ENCODE peak calls at places on chromosome 13, in five cellular contexts. P, Z, B, Y and F are unnamed samples.

GRCh38 chr13:48505597-48506091 is 27.2 kb downstream of the RCBTB2 start:
- DNase-seq in Z (no peak), Y (no peak), B (no peak), P (peak), F (peak)

GRCh38 chr13:75704942-75705320 is 68.8 kb downstream of the LMO7 start:
- DNase-seq in P (no peak), Y (peak), B (peak), Z (no peak), F (no peak)

GRCh38 chr13:26813626-26814348 is 53.2 kb upstream of the GPR12 start:
- DNase-seq in Z (no peak), B (no peak), P (no peak), Y (no peak), F (no peak)

GRCh38 chr13:20666948-20667347 is 36.6 kb upstream of the IL17D start:
- DNase-seq in Y (no peak), Z (no peak), P (no peak), B (no peak), F (peak)

GRCh38 chr13:49627831-49628652 is at the start of gene ARL11:
- DNase-seq in P (no peak), Z (peak), Y (no peak), B (peak), F (peak)

GRCh38 chr13:22789027-22789593 is 391.7 kb upstream of the SGCG start:
- DNase-seq in B (no peak), Y (no peak), P (no peak), Z (no peak), F (no peak)

GRCh38 chr13:44368062-44368591 is 5.5 kb upstream of the SERP2 start:
- DNase-seq in B (no peak), P (no peak), Y (no peak), Z (no peak), F (no peak)

GRCh38 chr13:26022538-26023292 is 29.1 kb downstream of the SHISA2 start:
- DNase-seq in B (peak), Y (peak), P (no peak), Z (peak), F (no peak)

GRCh38 chr13:44238011-44238421 is 135.6 kb upstream of the SERP2 start:
- DNase-seq in Z (no peak), P (no peak), B (no peak), Y (peak), F (no peak)

GRCh38 chr13:30415430-30416030 is 6.8 kb upstream of the UBE2L5 start:
- DNase-seq in P (no peak), B (no peak), Y (no peak), Z (no peak), F (peak)

GRCh38 chr13:20160346-20161274 is at the start of gene GJA3:
- DNase-seq in P (no peak), Z (no peak), Y (peak), B (no peak), F (peak)

GRCh38 chr13:112967666-112968379 is 1.2 kb upstream of the MCF2L start:
- DNase-seq in Z (no peak), Y (no peak), P (no peak), B (no peak), F (peak)

GRCh38 chr13:31172535-31172934 is 10.8 kb upstream of the HSPH1 start:
- DNase-seq in B (no peak), Y (peak), Z (no peak), P (no peak), F (no peak)

GRCh38 chr13:112826565-112826964 is 136.7 kb downstream of the ATP11A start:
- DNase-seq in B (no peak), Y (no peak), Z (no peak), P (no peak), F (no peak)

GRCh38 chr13:30338331-30338851 is 31.0 kb upstream of the KATNAL1 start:
- DNase-seq in B (no peak), Z (no peak), P (no peak), Y (no peak), F (no peak)

GRCh38 chr13:91747164-91747563 is 348.7 kb downstream of the GPC5 start:
- DNase-seq in Z (no peak), P (no peak), Y (no peak), B (no peak), F (no peak)

GRCh38 chr13:48741377-48741776 is 87.6 kb downstream of the CYSLTR2 start:
- DNase-seq in P (no peak), Y (peak), B (no peak), Z (no peak), F (peak)

GRCh38 chr13:37270206-37271001 is 164.9 kb upstream of the CSNK1A1L start:
- DNase-seq in B (no peak), Y (peak), P (no peak), Z (no peak), F (no peak)

GRCh38 chr13:75841905-75842304 is 205.8 kb downstream of the LMO7 start:
- DNase-seq in B (no peak), Z (no peak), Y (no peak), P (no peak), F (peak)

GRCh38 chr13:113769881-113770280 is 10.9 kb downstream of the TMEM255B start:
- DNase-seq in B (no peak), Z (no peak), Y (no peak), P (no peak), F (no peak)

GRCh38 chr13:85367887-85368286 is 431.3 kb downstream of the SLITRK6 start:
- DNase-seq in B (no peak), Z (no peak), P (no peak), Y (peak), F (no peak)

GRCh38 chr13:33426131-33426530 is 140.6 kb upstream of the STARD13 start:
- DNase-seq in P (no peak), Z (no peak), B (no peak), Y (no peak), F (no peak)

GRCh38 chr13:22594041-22594440 is 586.7 kb upstream of the SGCG start:
- DNase-seq in P (no peak), B (no peak), Z (no peak), Y (no peak), F (no peak)

GRCh38 chr13:99255241-99255640 is 2.9 kb downstream of the GPR18 start:
- DNase-seq in Z (no peak), Y (no peak), P (no peak), B (no peak), F (no peak)

GRCh38 chr13:68927387-68928026 is 1180.1 kb upstream of the ATXN8OS start:
- DNase-seq in Y (no peak), Z (no peak), P (no peak), B (no peak), F (no peak)

GRCh38 chr13:112670864-112671263 is 19.0 kb upstream of the ATP11A start:
- DNase-seq in P (no peak), B (peak), Y (no peak), Z (no peak), F (no peak)

GRCh38 chr13:50797081-50797480 is 46.4 kb downstream of the DLEU7 start:
- DNase-seq in Y (peak), B (no peak), P (no peak), Z (no peak), F (no peak)

GRCh38 chr13:67769987-67770341 is 539.8 kb upstream of the PCDH9 start:
- DNase-seq in Z (no peak), Y (no peak), B (no peak), P (no peak), F (no peak)

GRCh38 chr13:84591444-84591843 is 709.2 kb upstream of the SLITRK1 start:
- DNase-seq in P (no peak), Z (no peak), B (no peak), Y (no peak), F (no peak)

GRCh38 chr13:32022292-32022691 is 9.3 kb upstream of the FRY start:
- DNase-seq in B (no peak), Z (no peak), P (no peak), Y (no peak), F (no peak)

GRCh38 chr13:46951516-46951915 is 54.7 kb upstream of the HTR2A start:
- DNase-seq in B (no peak), Z (no peak), P (no peak), Y (no peak), F (no peak)

GRCh38 chr13:78700121-78700910 is 41.4 kb upstream of the OBI1 start:
- DNase-seq in P (no peak), Z (no peak), Y (peak), B (no peak), F (no peak)

GRCh38 chr13:73368608-73369007 is 309.8 kb downstream of the KLF5 start:
- DNase-seq in P (no peak), Z (no peak), Y (no peak), B (no peak), F (no peak)

GRCh38 chr13:41546372-41547252 is 89.3 kb downstream of the RGCC start:
- DNase-seq in Z (no peak), P (no peak), Y (no peak), B (no peak), F (no peak)

GRCh38 chr13:21338651-21339278 is 120.3 kb downstream of the ZDHHC20 start:
- DNase-seq in Y (no peak), Z (no peak), B (no peak), P (no peak), F (no peak)

GRCh38 chr13:70108276-70108845 is at the start of gene KLHL1:
- DNase-seq in P (no peak), B (no peak), Y (no peak), Z (no peak), F (no peak)

GRCh38 chr13:70104481-70104880 is 3.1 kb upstream of the ATXN8OS start:
- DNase-seq in P (no peak), Z (no peak), Y (no peak), B (no peak), F (no peak)

GRCh38 chr13:70107125-70107497 is 515 bp upstream of the ATXN8OS start:
- DNase-seq in Y (no peak), P (no peak), Z (no peak), B (no peak), F (no peak)

DNA sequence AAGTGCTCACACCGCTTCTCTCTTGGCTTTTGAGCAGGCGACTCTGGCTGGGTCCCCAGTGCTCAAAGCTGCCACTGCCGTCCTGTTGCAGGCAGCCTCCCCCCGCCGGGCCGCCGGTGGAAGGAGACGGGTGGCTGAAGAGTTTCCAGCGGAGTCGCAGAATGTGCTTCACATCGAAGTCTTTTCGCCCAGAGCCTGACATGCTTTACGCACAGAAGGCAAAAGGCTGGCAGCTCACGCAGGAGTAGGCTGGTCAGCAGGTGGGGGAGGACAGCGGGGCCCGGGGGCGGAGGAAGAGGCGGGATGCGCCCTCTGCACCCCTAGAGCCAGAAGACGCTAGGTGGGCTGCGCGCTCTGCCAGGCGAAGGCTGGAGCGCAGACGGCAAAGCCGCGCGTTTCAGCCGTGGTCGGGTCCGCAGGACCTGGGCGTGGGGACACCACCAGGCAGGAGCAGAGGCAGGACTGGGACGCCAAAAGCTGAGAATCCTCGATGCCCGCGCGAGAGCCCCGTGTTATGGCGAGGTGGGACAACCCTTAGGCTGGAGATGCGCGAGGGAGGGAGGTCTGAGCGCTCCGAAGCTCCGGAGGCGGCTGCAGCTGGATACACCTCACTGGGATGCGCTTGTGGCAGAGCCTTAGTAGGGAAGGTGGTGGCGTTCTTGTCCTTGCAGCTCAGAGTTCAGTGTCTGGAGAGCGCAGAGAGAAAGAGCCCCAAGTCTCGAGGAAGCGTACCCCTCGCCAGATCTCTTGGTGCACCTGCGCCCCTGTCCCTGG is at the start of gene ATXN8OS:
- DNase-seq in Z (no peak), P (no peak), Y (no peak), B (peak), F (no peak)
- H3K4me3 ChIP-seq in Z (no peak), P (no peak), Y (no peak), B (no peak), F (no peak)

DNA sequence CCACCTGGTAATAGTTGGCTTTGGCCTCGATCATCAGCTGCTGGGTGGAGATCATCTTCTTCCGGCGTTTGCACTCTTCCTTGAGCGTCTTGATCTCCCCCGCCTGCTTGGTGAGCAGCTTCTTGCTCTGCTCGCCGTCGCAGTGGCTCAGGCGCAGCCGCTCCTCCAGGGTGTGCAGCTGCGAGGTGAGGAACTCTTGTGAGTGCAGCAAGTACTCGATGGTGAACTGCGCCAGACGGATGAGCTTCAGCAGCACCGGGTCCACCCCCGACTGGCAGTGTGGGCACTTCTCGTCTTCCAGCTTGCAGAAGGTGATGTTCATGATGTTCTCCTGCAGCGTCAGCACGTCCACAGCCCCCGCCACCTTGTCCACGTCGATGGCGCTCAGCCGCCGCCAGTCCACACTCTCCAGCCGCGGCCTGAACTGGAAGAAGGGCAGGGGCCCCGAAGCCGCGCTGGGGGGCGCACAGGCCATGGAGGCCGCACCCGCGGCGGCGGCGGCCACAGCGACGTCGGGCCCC is 3.2 kb downstream of the DZIP1 start:
- DNase-seq in B (no peak), Y (peak), Z (peak), P (no peak), F (no peak)
- H3K4me3 ChIP-seq in B (peak), Y (peak), Z (peak), P (peak), F (no peak)

DNA sequence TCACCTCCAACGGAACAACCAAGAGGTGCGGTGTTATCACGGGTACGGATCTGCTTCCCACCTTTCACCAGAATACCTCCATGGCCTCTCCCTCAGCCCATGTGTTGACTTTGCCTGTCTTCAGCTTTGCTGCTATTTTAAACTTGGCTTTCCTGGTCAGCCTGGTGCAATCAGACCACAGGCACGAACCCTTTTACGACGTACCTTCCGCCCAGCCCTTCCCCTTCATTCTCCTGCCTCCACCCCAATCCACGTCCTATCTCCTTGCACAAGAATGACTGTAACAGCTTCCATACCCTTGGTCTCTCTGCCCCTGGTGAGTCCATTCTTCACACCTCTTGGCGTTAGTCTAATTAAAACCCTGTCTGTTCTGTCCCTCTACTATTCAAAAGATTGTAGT is 431.7 kb downstream of the EFNB2 start:
- DNase-seq in B (no peak), Y (peak), Z (no peak), P (no peak), F (no peak)
- H3K4me3 ChIP-seq in B (no peak), Y (no peak), Z (no peak), P (no peak), F (no peak)

GRCh38 chr13:111202745-111203144 is 87.6 kb downstream of the ARHGEF7 start:
- DNase-seq in B (no peak), P (no peak), Z (no peak), Y (peak), F (peak)
- H3K4me3 ChIP-seq in B (peak), P (peak), Z (peak), Y (peak), F (no peak)

DNA sequence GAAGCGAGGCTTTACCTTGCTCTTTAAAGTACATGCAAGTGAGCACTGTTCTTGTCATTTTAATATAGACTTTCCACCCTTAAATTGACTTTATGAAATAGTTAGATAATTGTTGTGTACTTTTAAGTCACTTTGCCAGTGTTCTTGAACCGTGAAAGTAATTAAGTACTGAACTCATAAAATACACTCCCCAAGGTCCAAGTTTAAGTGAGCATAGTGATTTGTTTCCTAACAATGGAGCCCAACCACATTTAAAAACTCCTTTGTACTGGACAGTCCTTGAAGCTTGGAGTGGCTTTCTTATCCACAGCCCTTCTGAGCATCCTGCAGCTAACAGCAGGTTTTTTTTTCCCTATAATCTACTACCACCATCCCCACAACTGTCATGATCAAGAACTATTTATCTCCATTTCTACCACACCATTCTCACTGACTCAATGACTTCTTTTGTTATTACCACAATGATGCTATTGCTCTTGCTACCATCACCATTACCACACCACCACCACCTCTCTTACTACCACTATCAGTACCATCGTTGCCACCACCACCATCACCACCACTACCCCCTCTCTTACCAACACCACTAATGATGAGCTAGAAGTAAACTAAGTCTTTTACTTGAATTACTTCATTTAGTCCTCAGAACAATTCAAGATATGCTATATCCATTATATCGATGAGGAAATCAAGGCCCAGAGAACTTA is 452.6 kb downstream of the DIAPH3 start:
- DNase-seq in B (no peak), Y (no peak), Z (no peak), P (no peak), F (no peak)
- H3K4me3 ChIP-seq in B (no peak), Y (no peak), Z (no peak), P (no peak), F (no peak)

GRCh38 chr13:109708014-109708617 is 78.3 kb downstream of the IRS2 start:
- DNase-seq in P (no peak), Z (no peak), B (no peak), Y (no peak), F (no peak)
- H3K4me3 ChIP-seq in P (no peak), Z (no peak), B (no peak), Y (no peak), F (no peak)

GRCh38 chr13:28531195-28531955 is 36.4 kb upstream of the FLT1 start:
- DNase-seq in P (no peak), B (peak), Y (peak), Z (peak), F (no peak)

GRCh38 chr13:28530729-28531194 is 35.8 kb upstream of the FLT1 start:
- DNase-seq in B (no peak), P (no peak), Z (no peak), Y (peak), F (no peak)

GRCh38 chr13:28532226-28533048 is 37.5 kb upstream of the FLT1 start:
- DNase-seq in Z (peak), P (no peak), B (peak), Y (peak), F (no peak)

GRCh38 chr13:28533049-28533436 is 38.1 kb upstream of the FLT1 start:
- DNase-seq in B (no peak), Z (no peak), P (no peak), Y (peak), F (no peak)

GRCh38 chr13:28531956-28532225 is 37.0 kb upstream of the FLT1 start:
- DNase-seq in Z (no peak), B (no peak), Y (no peak), P (no peak), F (no peak)
- H3K4me3 ChIP-seq in Z (peak), B (peak), Y (peak), P (peak), F (no peak)

GRCh38 chr13:97249797-97250495 is 27.8 kb downstream of the MBNL2 start:
- DNase-seq in B (no peak), Y (no peak), Z (no peak), P (no peak), F (no peak)
- H3K4me3 ChIP-seq in B (no peak), Y (no peak), Z (peak), P (peak), F (no peak)